ENCODE peak calls at places on chromosomes 2 and 18, in six cellular contexts. O, K, G, C, M and R are unnamed samples.

GRCh38 chr18:9706081-9706935 is 1.8 kb upstream of the RAB31 start:
- DNase-seq in O (no peak), K (peak; percentile 44), G (no peak), C (no peak), M (no peak), R (no peak)

GRCh38 chr18:60755134-60755533 is 382.6 kb upstream of the MC4R start:
- DNase-seq in O (no peak), K (no peak), G (no peak), C (no peak), M (no peak), R (no peak)

GRCh38 chr2:237092920-237093781 is 7.5 kb downstream of the COPS8 start:
- DNase-seq in O (no peak), K (peak; percentile 75), G (no peak), C (peak; percentile 89), M (no peak), R (peak; percentile 62)

GRCh38 chr2:102063948-102064678 is 72.4 kb downstream of the IL1R2 start:
- DNase-seq in O (peak; percentile 95), K (peak; percentile 98), G (peak; percentile 81), C (peak; percentile 100), M (no peak), R (peak; percentile 99)

GRCh38 chr2:97011977-97012569 is 25.7 kb upstream of the FAM178B start:
- DNase-seq in O (peak; percentile 21), K (peak; percentile 74), G (no peak), C (peak; percentile 82), M (peak; percentile 62), R (peak; percentile 22)

GRCh38 chr2:212974692-212975091 is 176.7 kb downstream of the IKZF2 start:
- DNase-seq in O (no peak), K (peak; percentile 87), G (no peak), C (peak; percentile 81), M (no peak), R (peak; percentile 78)

GRCh38 chr2:147715807-147716206 is 129.0 kb upstream of the ACVR2A start:
- DNase-seq in O (no peak), K (no peak), G (no peak), C (peak; percentile 11), M (no peak), R (peak; percentile 36)

GRCh38 chr18:59681521-59682004 is 15.7 kb downstream of the CCBE1 start:
- DNase-seq in O (no peak), K (no peak), G (no peak), C (no peak), M (no peak), R (no peak)

GRCh38 chr2:143110759-143111428 is 18.3 kb upstream of the ARHGAP15 start:
- DNase-seq in O (peak; percentile 2), K (peak; percentile 70), G (peak; percentile 64), C (peak; percentile 77), M (peak; percentile 77), R (peak; percentile 24)

GRCh38 chr18:79343567-79344207 is 52.0 kb upstream of the NFATC1 start:
- DNase-seq in O (no peak), K (peak; percentile 10), G (peak; percentile 46), C (no peak), M (no peak), R (no peak)

GRCh38 chr2:105763076-105763475 is 18.4 kb downstream of the NCK2 start:
- DNase-seq in O (no peak), K (no peak), G (no peak), C (no peak), M (no peak), R (no peak)

GRCh38 chr2:211093743-211094303 is 537.4 kb downstream of the CPS1 start:
- DNase-seq in O (no peak), K (peak; percentile 41), G (no peak), C (no peak), M (peak; percentile 18), R (no peak)

GRCh38 chr2:45177870-45178269 is 168.6 kb upstream of the SIX2 start:
- DNase-seq in O (peak; percentile 99), K (peak; percentile 94), G (no peak), C (peak; percentile 99), M (no peak), R (peak; percentile 98)

GRCh38 chr2:46410273-46411244 is 68.8 kb upstream of the TMEM247 start:
- DNase-seq in O (no peak), K (no peak), G (peak; percentile 61), C (no peak), M (no peak), R (no peak)

GRCh38 chr2:66432801-66433694 is 1.9 kb upstream of the MEIS1 start:
- DNase-seq in O (peak; percentile 90), K (peak; percentile 97), G (peak; percentile 88), C (peak; percentile 98), M (peak; percentile 41), R (peak; percentile 95)

GRCh38 chr18:1014496-1014895 is 109.8 kb downstream of the ADCYAP1 start:
- DNase-seq in O (no peak), K (no peak), G (no peak), C (peak; percentile 34), M (no peak), R (peak; percentile 14)

GRCh38 chr18:398866-399637 is 101.4 kb downstream of the COLEC12 start:
- DNase-seq in O (no peak), K (peak; percentile 3), G (no peak), C (no peak), M (no peak), R (no peak)

GRCh38 chr2:109318949-109319342 is 189.9 kb downstream of the SH3RF3 start:
- DNase-seq in O (no peak), K (no peak), G (no peak), C (no peak), M (no peak), R (no peak)
- H3K4me3 ChIP-seq in O (no peak overlapping the region), K (no peak overlapping the region), G (no peak overlapping the region), C (peak overlapping the region; percentile 32), M (no peak overlapping the region), R (peak overlapping the region; percentile 22)

DNA sequence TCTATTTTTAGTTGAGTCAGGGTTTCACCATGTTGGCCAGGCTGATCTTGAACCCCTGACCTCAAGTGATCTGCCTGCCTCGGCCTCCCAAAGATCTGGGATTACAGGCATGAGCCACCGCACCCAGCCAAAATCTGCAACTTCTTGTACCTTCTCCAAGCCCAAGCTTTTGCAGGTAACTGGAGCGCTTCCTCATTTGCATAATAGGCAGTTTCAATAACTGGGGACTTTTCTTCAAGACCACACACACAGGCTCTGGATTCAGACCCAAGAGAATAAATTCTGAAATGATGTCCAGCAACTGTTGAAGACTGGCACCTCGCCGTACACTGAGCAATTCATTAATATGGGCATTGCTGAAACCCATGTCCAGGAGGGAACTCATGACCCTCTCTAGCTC is 2.8 kb downstream of the MTERF4 start:
- DNase-seq in O (no peak), K (no peak), G (no peak), C (no peak), M (no peak), R (no peak)
- H3K4me3 ChIP-seq in O (no peak overlapping the region), K (no peak overlapping the region), G (no peak overlapping the region), C (no peak overlapping the region), M (no peak overlapping the region), R (no peak overlapping the region)

GRCh38 chr2:48562281-48562680 is 32.3 kb downstream of the STON1 start:
- DNase-seq in O (no peak), K (no peak), G (no peak), C (no peak), M (no peak), R (no peak)

GRCh38 chr2:48560546-48561209 is 30.7 kb downstream of the STON1 start:
- DNase-seq in O (no peak), K (no peak), G (no peak), C (no peak), M (no peak), R (no peak)

DNA sequence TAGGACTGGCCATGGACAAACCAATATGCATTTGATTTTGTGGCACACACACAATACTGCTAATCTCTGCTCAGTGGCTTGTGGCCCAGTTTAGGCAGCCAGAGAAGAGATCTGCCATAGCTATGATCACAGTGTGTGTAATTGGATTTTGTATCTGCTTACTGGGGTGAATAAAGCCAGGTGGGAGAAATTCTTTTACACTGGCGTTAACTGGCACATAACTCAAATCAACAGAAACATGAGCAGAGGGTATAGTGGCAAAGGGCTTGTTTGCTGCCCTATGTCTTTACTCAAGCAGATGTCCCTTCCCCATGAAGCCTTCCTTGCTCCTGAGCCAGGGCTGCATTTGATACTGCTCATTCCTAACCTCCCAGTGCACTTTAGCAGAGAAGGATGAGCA is 28.5 kb downstream of the STON1 start:
- DNase-seq in O (no peak), K (no peak), G (no peak), C (no peak), M (no peak), R (no peak)
- H3K4me3 ChIP-seq in O (no peak overlapping the region), K (no peak overlapping the region), G (no peak overlapping the region), C (no peak overlapping the region), M (no peak overlapping the region), R (no peak overlapping the region)

DNA sequence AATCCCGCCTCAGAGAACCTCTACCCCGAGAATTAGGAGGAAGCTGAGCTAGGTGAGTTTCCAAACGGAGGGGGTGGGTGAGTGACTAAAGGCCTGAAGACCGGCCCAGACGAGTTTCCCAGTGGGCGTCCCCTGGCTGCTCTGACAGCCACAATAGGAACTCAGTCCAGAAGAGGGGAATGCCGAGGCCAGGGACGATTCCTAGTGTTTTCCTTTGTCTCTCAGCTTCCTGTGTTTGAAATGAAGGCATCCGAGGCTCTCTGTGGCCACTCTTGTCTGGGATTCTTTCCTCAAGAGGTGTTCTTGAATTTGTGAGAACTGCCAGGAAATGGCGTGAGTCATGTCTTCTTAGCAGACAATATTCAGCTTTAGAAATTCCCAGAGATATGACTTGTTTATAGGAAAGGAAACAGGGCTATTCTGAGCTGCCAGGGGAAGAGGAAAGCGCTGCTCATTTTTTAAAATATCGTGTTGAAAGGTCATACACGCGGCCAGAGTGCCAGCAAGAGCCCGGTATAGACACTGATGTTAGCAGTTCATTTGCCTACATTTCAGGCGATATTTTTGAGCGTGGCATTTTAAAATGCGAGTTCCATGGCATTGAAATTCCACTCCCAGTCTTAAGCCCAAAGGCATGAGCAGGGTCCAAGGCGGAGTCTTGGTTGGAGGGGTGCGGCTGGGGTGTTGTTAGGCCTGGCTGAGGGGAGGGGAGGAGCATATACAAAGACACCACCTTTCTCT is 169.1 kb upstream of the KLF7 start:
- DNase-seq in O (peak; percentile 96), K (peak; percentile 99), G (peak; percentile 53), C (peak; percentile 98), M (no peak), R (peak; percentile 97)
- H3K4me3 ChIP-seq in O (peak overlapping the region; percentile 45), K (peak overlapping the region; percentile 44), G (no peak overlapping the region), C (peak overlapping the region; percentile 29), M (no peak overlapping the region), R (peak overlapping the region; percentile 28)

GRCh38 chr2:98467082-98467536 is 22.5 kb downstream of the INPP4A start:
- DNase-seq in O (no peak), K (no peak), G (no peak), C (no peak), M (no peak), R (no peak)

GRCh38 chr2:98469862-98470544 is 25.3 kb downstream of the INPP4A start:
- DNase-seq in O (no peak), K (no peak), G (no peak), C (no peak), M (no peak), R (no peak)

GRCh38 chr2:98465456-98466201 is 21.0 kb downstream of the INPP4A start:
- DNase-seq in O (no peak), K (peak; percentile 53), G (peak; percentile 75), C (peak; percentile 84), M (peak; percentile 98), R (no peak)

GRCh38 chr2:98468621-98469236 is 24.1 kb downstream of the INPP4A start:
- DNase-seq in O (no peak), K (peak; percentile 34), G (no peak), C (no peak), M (no peak), R (no peak)

DNA sequence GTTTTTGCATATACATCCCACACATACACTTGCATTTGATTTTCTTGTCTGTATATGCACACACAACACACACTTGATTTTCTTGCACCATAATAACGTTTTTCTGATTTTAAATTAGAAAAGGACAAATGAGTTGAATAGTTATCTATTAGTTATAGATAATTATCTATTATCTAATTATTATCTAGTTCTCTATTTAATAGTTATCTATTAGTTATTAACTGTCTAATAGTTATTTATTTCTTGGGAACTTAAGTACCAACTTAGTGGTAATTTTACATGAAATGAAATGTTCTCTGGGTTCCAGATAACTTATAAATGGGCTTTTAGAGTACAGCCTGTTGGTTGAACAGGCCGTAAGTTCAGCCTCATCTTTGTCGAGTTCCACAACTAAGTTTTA is 23.0 kb downstream of the INPP4A start:
- DNase-seq in O (no peak), K (no peak), G (no peak), C (no peak), M (no peak), R (no peak)
- H3K4me3 ChIP-seq in O (no peak overlapping the region), K (no peak overlapping the region), G (no peak overlapping the region), C (no peak overlapping the region), M (no peak overlapping the region), R (no peak overlapping the region)